ENCODE peak calls at places on chromosomes 7 and 10, in eight cellular contexts. Q, L, P, O, X, E, V and I are unnamed samples. For H3K27me3, the result is how much of the 10 kb centered on the place peaks cover.

GRCh38 chr10:116146374-116146773 is 126.6 kb downstream of the GFRA1 start:
- DNase-seq in L (no peak), O (no peak), E (no peak), Q (no peak), X (no peak), V (no peak), P (no peak), I (no peak)

GRCh38 chr7:45713669-45714520 is 139.7 kb downstream of the ADCY1 start:
- DNase-seq in Q (no peak), O (no peak), E (no peak), V (no peak), X (no peak), P (no peak), L (no peak), I (no peak)

GRCh38 chr10:117007080-117007479 is 2.1 kb upstream of the SHTN1 start:
- DNase-seq in E (peak), O (peak), P (no peak), L (peak), Q (no peak), X (no peak), V (peak), I (no peak)

GRCh38 chr7:122885583-122886356 is 490 bp downstream of the CADPS2 start:
- DNase-seq in P (peak), E (peak), X (peak), Q (peak), L (peak), V (peak), O (peak), I (no peak)

GRCh38 chr7:155471728-155472127 is 13.8 kb downstream of the EN2 start:
- DNase-seq in P (no peak), L (no peak), E (no peak), X (no peak), Q (no peak), V (no peak), O (no peak), I (no peak)

GRCh38 chr10:24722131-24722675 is 1.5 kb downstream of the ARHGAP21 start:
- DNase-seq in L (no peak), X (no peak), P (no peak), O (no peak), Q (no peak), E (no peak), V (no peak), I (no peak)

GRCh38 chr7:12458520-12459131 is 55.0 kb upstream of the VWDE start:
- DNase-seq in Q (no peak), X (no peak), P (no peak), E (peak), V (peak), O (peak), L (peak), I (no peak)

GRCh38 chr7:25894902-25895791 is 256.9 kb upstream of the NFE2L3 start:
- DNase-seq in L (peak), P (peak), E (no peak), V (peak), O (peak), X (peak), Q (peak), I (peak)

GRCh38 chr10:105017116-105017515 is 376.0 kb downstream of the SORCS3 start:
- DNase-seq in O (no peak), Q (no peak), E (no peak), P (no peak), L (no peak), X (no peak), V (no peak), I (no peak)

GRCh38 chr7:129489491-129489890 is 12.8 kb upstream of the SMKR1 start:
- DNase-seq in Q (no peak), X (no peak), V (peak), P (no peak), E (no peak), L (no peak), O (peak), I (no peak)

GRCh38 chr7:158865462-158865922 is 9.1 kb downstream of the DYNC2I1 start:
- DNase-seq in P (no peak), L (no peak), X (no peak), O (no peak), V (no peak), Q (no peak), E (no peak), I (no peak)

GRCh38 chr10:119616879-119617580 is 20.3 kb upstream of the TIAL1 start:
- DNase-seq in V (no peak), L (no peak), X (peak), P (no peak), Q (peak), O (peak), E (no peak), I (no peak)

GRCh38 chr10:60141916-60142559 is 235.7 kb upstream of the CCDC6 start:
- DNase-seq in V (no peak), E (no peak), X (no peak), Q (no peak), P (no peak), O (no peak), L (no peak), I (no peak)

GRCh38 chr7:155324012-155324917 is 26.6 kb downstream of the INSIG1 start:
- DNase-seq in Q (no peak), X (no peak), L (peak), O (no peak), V (no peak), E (no peak), P (no peak), I (no peak)

GRCh38 chr7:99379043-99379577 is 4.6 kb downstream of the ARPC1B start:
- DNase-seq in X (peak), Q (peak), E (no peak), P (no peak), V (peak), O (peak), L (no peak), I (no peak)

GRCh38 chr10:49601857-49602256 is 8.3 kb upstream of the SLC18A3 start:
- DNase-seq in Q (peak), L (no peak), V (peak), E (peak), P (no peak), X (no peak), O (no peak), I (no peak)

GRCh38 chr10:132570771-132571564 is 33.4 kb downstream of the INPP5A start:
- DNase-seq in X (peak), Q (peak), L (no peak), P (no peak), V (no peak), O (no peak), E (no peak), I (no peak)

GRCh38 chr7:143380264-143380645 is 890 bp upstream of the ZYX start:
- DNase-seq in X (peak), O (peak), L (peak), P (peak), E (peak), V (peak), Q (peak), I (peak)

GRCh38 chr7:47587389-47587788 is 5.5 kb upstream of the TNS3 start:
- DNase-seq in X (peak), E (peak), O (no peak), P (no peak), L (no peak), V (no peak), Q (no peak), I (no peak)

GRCh38 chr10:129764011-129764900 is 199.8 kb downstream of the EBF3 start:
- DNase-seq in V (no peak), X (no peak), L (no peak), Q (no peak), P (no peak), O (no peak), E (no peak), I (peak)

GRCh38 chr10:91290607-91291006 is 70.1 kb downstream of the PCGF5 start:
- DNase-seq in L (no peak), Q (no peak), O (no peak), V (no peak), P (no peak), E (no peak), X (no peak), I (no peak)

GRCh38 chr10:122459586-122460273 is 1.6 kb upstream of the HTRA1 start:
- DNase-seq in V (peak), P (no peak), O (peak), L (no peak), X (no peak), Q (no peak), E (no peak), I (no peak)

GRCh38 chr10:70932415-70933196 is 44.2 kb upstream of the PCBD1 start:
- DNase-seq in P (peak), E (no peak), X (no peak), Q (no peak), V (no peak), L (peak), O (peak), I (no peak)
- H3K27ac ChIP-seq in P (no peak), E (no peak), X (no peak), Q (no peak), V (no peak), L (no peak), O (no peak), I (no peak)

DNA sequence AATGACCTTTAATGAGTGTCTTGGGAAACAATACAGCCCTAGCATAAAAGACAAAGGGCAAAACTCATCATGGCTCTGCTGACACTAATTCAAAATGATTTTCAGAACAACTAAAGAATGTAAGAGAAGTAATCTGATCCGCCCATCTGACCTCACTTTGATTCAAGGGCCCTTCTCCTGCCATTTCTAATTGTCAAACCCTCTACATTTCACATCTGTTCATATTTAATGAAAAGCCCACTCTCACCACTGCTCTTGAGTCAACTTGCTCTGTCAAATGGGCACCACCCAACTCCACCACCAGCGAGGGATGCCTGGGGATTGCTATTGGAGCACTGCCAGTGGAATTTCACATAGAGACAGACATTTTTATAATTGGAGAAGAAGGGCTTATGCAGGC is 639.2 kb downstream of the KCNMA1 start:
- DNase-seq in P (no peak), L (no peak), X (no peak), O (no peak), Q (no peak), V (no peak), E (no peak), I (no peak)
- H3K27me3 ChIP-seq in P (under half), L (under half), X (under half), O (under half), Q (under half), V (under half), E (under half), I (under half)

DNA sequence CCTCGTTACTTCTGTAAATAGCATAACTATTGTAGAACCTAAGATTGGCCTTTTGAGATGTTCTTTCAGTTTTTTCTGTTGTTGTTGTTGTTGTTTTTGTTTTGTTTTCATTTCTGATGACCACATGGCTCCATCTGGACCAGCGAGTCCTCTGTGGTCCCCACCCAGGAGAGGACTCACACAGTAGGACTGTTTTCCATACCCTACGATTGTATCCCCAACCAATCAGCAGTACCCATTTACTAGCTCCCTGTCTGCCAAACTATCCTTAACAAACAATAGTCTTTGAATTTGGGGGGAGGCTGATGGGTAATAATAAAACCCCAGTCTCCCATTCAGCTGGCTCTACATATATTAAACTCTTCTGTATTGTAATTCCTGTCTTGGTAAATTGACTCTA is 329.5 kb downstream of the SEMA3D start:
- DNase-seq in X (no peak), L (no peak), V (no peak), O (no peak), Q (no peak), P (no peak), E (no peak), I (no peak)
- H3K27ac ChIP-seq in X (no peak), L (no peak), V (no peak), O (no peak), Q (no peak), P (no peak), E (no peak), I (no peak)

GRCh38 chr7:128164955-128165670 is 76.0 kb upstream of the LEP start:
- DNase-seq in V (no peak), L (no peak), O (no peak), X (no peak), P (no peak), Q (no peak), E (no peak), I (no peak)
- H3K27me3 ChIP-seq in V (under half), L (under half), O (half or more), X (under half), P (under half), Q (under half), E (under half), I (under half)

GRCh38 chr10:22716943-22717342 is 2.6 kb upstream of the PIP4K2A start:
- DNase-seq in X (no peak), E (no peak), Q (no peak), V (no peak), P (no peak), L (no peak), O (no peak), I (no peak)

GRCh38 chr10:22713853-22714523 is 390 bp downstream of the PIP4K2A start:
- DNase-seq in V (no peak), X (peak), L (no peak), Q (peak), P (peak), O (peak), E (no peak), I (no peak)

GRCh38 chr10:22714524-22715289 is at the start of gene PIP4K2A:
- DNase-seq in E (no peak), O (peak), V (peak), L (peak), X (peak), Q (peak), P (peak), I (peak)

GRCh38 chr10:22712959-22713852 is 1.2 kb downstream of the PIP4K2A start:
- DNase-seq in X (peak), O (peak), L (peak), Q (peak), V (no peak), E (no peak), P (no peak), I (peak)

DNA sequence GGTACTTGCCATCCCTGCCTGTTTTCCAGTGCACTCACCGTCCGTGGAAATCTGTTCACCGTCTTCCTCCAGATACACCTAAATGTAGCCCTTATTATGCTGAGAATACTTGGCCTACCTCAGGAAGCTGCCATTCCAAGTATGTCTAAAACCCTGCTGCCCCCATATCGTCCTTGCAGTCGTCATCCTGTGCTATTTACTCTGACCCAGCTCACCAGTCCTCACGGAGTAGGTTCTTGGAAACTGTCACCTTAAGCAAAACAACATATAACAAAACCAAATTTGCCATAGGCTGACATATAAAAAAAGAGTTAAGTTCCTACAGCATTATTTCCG is 880 bp upstream of the PIP4K2A start:
- DNase-seq in Q (no peak), V (no peak), L (no peak), E (no peak), P (no peak), O (no peak), X (no peak), I (no peak)
- H3K27ac ChIP-seq in Q (no peak), V (no peak), L (no peak), E (no peak), P (no peak), O (no peak), X (no peak), I (peak)